ENCODE peak calls at places on chromosomes 3 and 15, in six cellular contexts. One of them, this sample, is unnamed.

GRCh38 chr15:38991701-38992100 is 427.1 kb upstream of the RASGRP1 start:
- DNase-seq in GM12878: no peak
- DNase-seq in A549: no peak
- DNase-seq in HepG2: no peak
- DNase-seq in K562: no peak
- DNase-seq in SK-N-SH: no peak
- DNase-seq in this sample: no peak

GRCh38 chr3:75294124-75294523 is 370.0 kb upstream of the FRG2C start:
- DNase-seq in GM12878: no peak
- DNase-seq in A549: peak; percentile 4
- DNase-seq in HepG2: peak; percentile 2
- DNase-seq in K562: peak; percentile 13
- DNase-seq in SK-N-SH: peak; percentile 78
- DNase-seq in this sample: peak; percentile 35

GRCh38 chr3:55854395-55854994 is 367.4 kb upstream of the WNT5A start:
- DNase-seq in GM12878: no peak
- DNase-seq in A549: no peak
- DNase-seq in HepG2: no peak
- DNase-seq in K562: no peak
- DNase-seq in SK-N-SH: peak; percentile 39
- DNase-seq in this sample: no peak

GRCh38 chr15:72991026-72991425 is 61.2 kb upstream of the NEO1 start:
- DNase-seq in GM12878: no peak
- DNase-seq in A549: no peak
- DNase-seq in HepG2: no peak
- DNase-seq in K562: no peak
- DNase-seq in SK-N-SH: no peak
- DNase-seq in this sample: peak; percentile 40

GRCh38 chr3:10299175-10299574 is 6.4 kb upstream of the GHRL start:
- DNase-seq in GM12878: no peak
- DNase-seq in A549: no peak
- DNase-seq in HepG2: no peak
- DNase-seq in K562: no peak
- DNase-seq in SK-N-SH: peak; percentile 30
- DNase-seq in this sample: peak; percentile 17

GRCh38 chr3:118931996-118932395 is 102.7 kb downstream of the IGSF11 start:
- DNase-seq in GM12878: no peak
- DNase-seq in A549: no peak
- DNase-seq in HepG2: no peak
- DNase-seq in K562: no peak
- DNase-seq in SK-N-SH: no peak
- DNase-seq in this sample: no peak

GRCh38 chr3:156865732-156866131 is 39.6 kb downstream of the LEKR1 start:
- DNase-seq in GM12878: no peak
- DNase-seq in A549: no peak
- DNase-seq in HepG2: no peak
- DNase-seq in K562: no peak
- DNase-seq in SK-N-SH: no peak
- DNase-seq in this sample: peak; percentile 40

GRCh38 chr15:63715818-63716217 is 117.9 kb downstream of the HERC1 start:
- DNase-seq in GM12878: no peak
- DNase-seq in A549: peak; percentile 13
- DNase-seq in HepG2: no peak
- DNase-seq in K562: no peak
- DNase-seq in SK-N-SH: no peak
- DNase-seq in this sample: no peak

GRCh38 chr3:104628185-104628789 is 738.4 kb upstream of the ALCAM start:
- DNase-seq in GM12878: no peak
- DNase-seq in A549: peak; percentile 30
- DNase-seq in HepG2: peak; percentile 32
- DNase-seq in K562: peak; percentile 18
- DNase-seq in SK-N-SH: peak; percentile 37
- DNase-seq in this sample: peak; percentile 73

GRCh38 chr3:46393554-46394434 is 13.1 kb downstream of the CCR5AS start:
- DNase-seq in GM12878: no peak
- DNase-seq in A549: no peak
- DNase-seq in HepG2: no peak
- DNase-seq in K562: peak; percentile 42
- DNase-seq in SK-N-SH: no peak
- DNase-seq in this sample: peak; percentile 47

GRCh38 chr3:123401836-123402530 is 46.9 kb downstream of the ADCY5 start:
- DNase-seq in GM12878: no peak
- DNase-seq in A549: no peak
- DNase-seq in HepG2: no peak
- DNase-seq in K562: no peak
- DNase-seq in SK-N-SH: no peak
- DNase-seq in this sample: no peak

GRCh38 chr15:27353837-27354236 is 382.9 kb downstream of the GABRG3 start:
- DNase-seq in GM12878: no peak
- DNase-seq in A549: no peak
- DNase-seq in HepG2: no peak
- DNase-seq in K562: no peak
- DNase-seq in SK-N-SH: no peak
- DNase-seq in this sample: no peak

GRCh38 chr15:69393831-69394491 is 20.2 kb upstream of the KIF23 start:
- DNase-seq in GM12878: no peak
- DNase-seq in A549: no peak
- DNase-seq in HepG2: no peak
- DNase-seq in K562: no peak
- DNase-seq in SK-N-SH: no peak
- DNase-seq in this sample: no peak

GRCh38 chr3:134036291-134036690 is 6.6 kb upstream of the SLCO2A1 start:
- DNase-seq in GM12878: no peak
- DNase-seq in A549: no peak
- DNase-seq in HepG2: no peak
- DNase-seq in K562: no peak
- DNase-seq in SK-N-SH: no peak
- DNase-seq in this sample: no peak

GRCh38 chr15:35522061-35522460 is 23.9 kb downstream of the DPH6 start:
- DNase-seq in GM12878: no peak
- DNase-seq in A549: no peak
- DNase-seq in HepG2: no peak
- DNase-seq in K562: no peak
- DNase-seq in SK-N-SH: peak; percentile 16
- DNase-seq in this sample: peak; percentile 55

GRCh38 chr15:34799149-34799824 is 3.9 kb upstream of the ACTC1 start:
- DNase-seq in GM12878: no peak
- DNase-seq in A549: no peak
- DNase-seq in HepG2: no peak
- DNase-seq in K562: peak; percentile 24
- DNase-seq in SK-N-SH: peak; percentile 83
- DNase-seq in this sample: no peak

GRCh38 chr3:123723527-123724168 is 138.8 kb upstream of the HACD2 start:
- DNase-seq in GM12878: peak; percentile 27
- DNase-seq in A549: peak; percentile 78
- DNase-seq in HepG2: peak; percentile 62
- DNase-seq in K562: peak; percentile 51
- DNase-seq in SK-N-SH: peak; percentile 67
- DNase-seq in this sample: peak; percentile 80

GRCh38 chr3:32392530-32393302 is 1.1 kb downstream of the CMTM7 start:
- DNase-seq in GM12878: no peak
- DNase-seq in A549: peak; percentile 14
- DNase-seq in HepG2: no peak
- DNase-seq in K562: no peak
- DNase-seq in SK-N-SH: peak; percentile 56
- DNase-seq in this sample: peak; percentile 77

GRCh38 chr15:92992712-92993111 is 92.6 kb downstream of the CHD2 start:
- DNase-seq in GM12878: no peak
- DNase-seq in A549: no peak
- DNase-seq in HepG2: no peak
- DNase-seq in K562: no peak
- DNase-seq in SK-N-SH: no peak
- DNase-seq in this sample: no peak

GRCh38 chr3:142945023-142945422 is 18.5 kb downstream of the PAQR9 start:
- DNase-seq in GM12878: no peak
- DNase-seq in A549: no peak
- DNase-seq in HepG2: no peak
- DNase-seq in K562: no peak
- DNase-seq in SK-N-SH: no peak
- DNase-seq in this sample: no peak

GRCh38 chr15:53288542-53288941 is 470.9 kb downstream of the WDR72 start:
- DNase-seq in GM12878: no peak
- DNase-seq in A549: no peak
- DNase-seq in HepG2: no peak
- DNase-seq in K562: no peak
- DNase-seq in SK-N-SH: no peak
- DNase-seq in this sample: no peak

GRCh38 chr15:63133786-63134185 is 12.1 kb downstream of the LACTB start:
- DNase-seq in GM12878: no peak
- DNase-seq in A549: no peak
- DNase-seq in HepG2: no peak
- DNase-seq in K562: no peak
- DNase-seq in SK-N-SH: no peak
- DNase-seq in this sample: peak; percentile 75

GRCh38 chr3:163218336-163218735 is 1721.7 kb downstream of the OTOL1 start:
- DNase-seq in GM12878: no peak
- DNase-seq in A549: no peak
- DNase-seq in HepG2: no peak
- DNase-seq in K562: no peak
- DNase-seq in SK-N-SH: no peak
- DNase-seq in this sample: no peak

GRCh38 chr3:62167566-62168262 is 205.6 kb downstream of the FEZF2 start:
- DNase-seq in GM12878: no peak
- DNase-seq in A549: no peak
- DNase-seq in HepG2: no peak
- DNase-seq in K562: no peak
- DNase-seq in SK-N-SH: no peak
- DNase-seq in this sample: peak; percentile 5

GRCh38 chr3:161914703-161915102 is 418.1 kb downstream of the OTOL1 start:
- DNase-seq in GM12878: no peak
- DNase-seq in A549: no peak
- DNase-seq in HepG2: peak; percentile 44
- DNase-seq in K562: no peak
- DNase-seq in SK-N-SH: peak; percentile 59
- DNase-seq in this sample: peak; percentile 59

GRCh38 chr3:189529889-189530288 is 101.3 kb upstream of the TP63 start:
- DNase-seq in GM12878: no peak
- DNase-seq in A549: no peak
- DNase-seq in HepG2: no peak
- DNase-seq in K562: no peak
- DNase-seq in SK-N-SH: no peak
- DNase-seq in this sample: no peak

GRCh38 chr15:78675206-78675605 is 34.2 kb upstream of the CHRNB4 start:
- DNase-seq in GM12878: no peak
- DNase-seq in A549: no peak
- DNase-seq in HepG2: no peak
- DNase-seq in K562: no peak
- DNase-seq in SK-N-SH: no peak
- DNase-seq in this sample: no peak

GRCh38 chr3:54575561-54575960 is 352.3 kb downstream of the LRTM1 start:
- DNase-seq in GM12878: no peak
- DNase-seq in A549: no peak
- DNase-seq in HepG2: no peak
- DNase-seq in K562: no peak
- DNase-seq in SK-N-SH: no peak
- DNase-seq in this sample: no peak

GRCh38 chr15:84929795-84930371 is 45.4 kb downstream of the SLC28A1 start:
- DNase-seq in GM12878: no peak
- DNase-seq in A549: peak; percentile 71
- DNase-seq in HepG2: peak; percentile 90
- DNase-seq in K562: peak; percentile 67
- DNase-seq in SK-N-SH: peak; percentile 53
- DNase-seq in this sample: peak; percentile 72

DNA sequence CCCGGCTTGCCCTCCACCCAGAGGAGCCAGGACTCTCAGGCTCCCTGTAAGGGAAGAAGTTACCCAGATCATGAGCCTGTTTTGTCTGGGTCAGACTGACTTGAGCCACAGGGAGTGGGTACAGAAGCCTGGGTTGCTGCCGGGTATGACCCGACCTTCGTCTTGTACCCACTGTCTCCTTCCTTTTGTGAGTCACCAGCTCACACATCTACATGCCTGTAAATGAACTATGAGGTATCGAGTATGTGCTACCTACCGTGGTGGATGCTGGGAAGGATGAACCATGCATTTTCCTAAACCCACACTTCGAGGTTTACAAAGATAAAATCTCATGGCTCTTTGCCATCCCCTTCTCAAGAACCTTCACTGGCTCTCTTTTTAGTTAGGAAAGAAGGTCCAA is 56.9 kb downstream of the CACNA1D start:
- DNase-seq in GM12878: no peak
- DNase-seq in A549: no peak
- DNase-seq in HepG2: no peak
- DNase-seq in K562: no peak
- DNase-seq in SK-N-SH: no peak
- DNase-seq in this sample: no peak
- TF ChIP-seq SMC3 in GM12878: no peak
- TF ChIP-seq SMC3 in A549: no peak
- TF ChIP-seq SMC3 in HepG2: no peak
- TF ChIP-seq SMC3 in K562: no peak
- TF ChIP-seq SMC3 in SK-N-SH: no peak
- TF ChIP-seq SMC3 in this sample: no peak

GRCh38 chr15:80419546-80419945 is 15.4 kb downstream of the ARNT2 start:
- DNase-seq in GM12878: no peak
- DNase-seq in A549: no peak
- DNase-seq in HepG2: no peak
- DNase-seq in K562: no peak
- DNase-seq in SK-N-SH: no peak
- DNase-seq in this sample: peak; percentile 77
- TF ChIP-seq SMC3 in GM12878: no peak
- TF ChIP-seq SMC3 in A549: no peak
- TF ChIP-seq SMC3 in HepG2: no peak
- TF ChIP-seq SMC3 in K562: no peak
- TF ChIP-seq SMC3 in SK-N-SH: no peak
- TF ChIP-seq SMC3 in this sample: no peak

GRCh38 chr15:33086500-33087141 is 107.9 kb downstream of the FMN1 start:
- DNase-seq in GM12878: peak; percentile 16
- DNase-seq in A549: peak; percentile 40
- DNase-seq in HepG2: peak; percentile 19
- DNase-seq in K562: no peak
- DNase-seq in SK-N-SH: peak; percentile 30
- DNase-seq in this sample: peak; percentile 87
- TF ChIP-seq SMC3 in GM12878: peak; percentile 61
- TF ChIP-seq SMC3 in A549: peak; percentile 75
- TF ChIP-seq SMC3 in HepG2: no peak
- TF ChIP-seq SMC3 in K562: no peak
- TF ChIP-seq SMC3 in SK-N-SH: peak; percentile 84
- TF ChIP-seq SMC3 in this sample: peak; percentile 91

GRCh38 chr3:141055536-141056445 is 4.6 kb downstream of the SPSB4 start:
- DNase-seq in GM12878: no peak
- DNase-seq in A549: no peak
- DNase-seq in HepG2: no peak
- DNase-seq in K562: no peak
- DNase-seq in SK-N-SH: no peak
- DNase-seq in this sample: no peak

GRCh38 chr3:141057951-141058800 is 7.0 kb downstream of the SPSB4 start:
- DNase-seq in GM12878: no peak
- DNase-seq in A549: no peak
- DNase-seq in HepG2: no peak
- DNase-seq in K562: no peak
- DNase-seq in SK-N-SH: peak; percentile 72
- DNase-seq in this sample: no peak

GRCh38 chr3:141055136-141055535 is 4.0 kb downstream of the SPSB4 start:
- DNase-seq in GM12878: no peak
- DNase-seq in A549: no peak
- DNase-seq in HepG2: no peak
- DNase-seq in K562: no peak
- DNase-seq in SK-N-SH: no peak
- DNase-seq in this sample: no peak

GRCh38 chr3:141057436-141057835 is 6.3 kb downstream of the SPSB4 start:
- DNase-seq in GM12878: no peak
- DNase-seq in A549: no peak
- DNase-seq in HepG2: no peak
- DNase-seq in K562: no peak
- DNase-seq in SK-N-SH: no peak
- DNase-seq in this sample: no peak

GRCh38 chr3:141056716-141057115 is 5.6 kb downstream of the SPSB4 start:
- DNase-seq in GM12878: no peak
- DNase-seq in A549: no peak
- DNase-seq in HepG2: no peak
- DNase-seq in K562: no peak
- DNase-seq in SK-N-SH: no peak
- DNase-seq in this sample: no peak
- TF ChIP-seq SMC3 in GM12878: no peak
- TF ChIP-seq SMC3 in A549: no peak
- TF ChIP-seq SMC3 in HepG2: no peak
- TF ChIP-seq SMC3 in K562: no peak
- TF ChIP-seq SMC3 in SK-N-SH: no peak
- TF ChIP-seq SMC3 in this sample: no peak